ENCODE peak calls at places on chromosomes 1 and 21, in nine cellular contexts. One of them, this sample, is unnamed.
A peak's percentile ranks its signal among the peaks of the same experiment; 100 is the strongest.

GRCh38 chr1:35768350-35769187 is 1.2 kb downstream of the CLSPN start:
- DNase-seq in AG04449: no peak
- DNase-seq in astrocyte of the cerebellum: no peak
- DNase-seq in NCI-H345: no peak
- DNase-seq in HAP-1: peak; percentile 29
- DNase-seq in cardiac muscle cell: no peak
- DNase-seq in effector CD4-positive, alpha-beta T cell: no peak
- DNase-seq in HEK293T: no peak
- DNase-seq in coronary artery: no peak
- DNase-seq in this sample: no peak

GRCh38 chr1:9843576-9843945 is 19.8 kb upstream of the CLSTN1 start:
- DNase-seq in HEK293T: no peak
- DNase-seq in cardiac muscle cell: no peak
- DNase-seq in astrocyte of the cerebellum: no peak
- DNase-seq in NCI-H345: peak; percentile 96
- DNase-seq in HAP-1: no peak
- DNase-seq in coronary artery: no peak
- DNase-seq in AG04449: no peak
- DNase-seq in effector CD4-positive, alpha-beta T cell: no peak
- DNase-seq in this sample: no peak

GRCh38 chr21:44870748-44871495 is 2.6 kb downstream of the PTTG1IP start:
- DNase-seq in effector CD4-positive, alpha-beta T cell: no peak
- DNase-seq in AG04449: no peak
- DNase-seq in coronary artery: no peak
- DNase-seq in astrocyte of the cerebellum: no peak
- DNase-seq in HEK293T: no peak
- DNase-seq in HAP-1: no peak
- DNase-seq in NCI-H345: peak; percentile 25
- DNase-seq in cardiac muscle cell: no peak
- DNase-seq in this sample: no peak

GRCh38 chr1:156499194-156499702 is 1.3 kb downstream of the MEF2D start:
- DNase-seq in NCI-H345: no peak
- DNase-seq in coronary artery: no peak
- DNase-seq in AG04449: no peak
- DNase-seq in astrocyte of the cerebellum: no peak
- DNase-seq in cardiac muscle cell: no peak
- DNase-seq in HEK293T: no peak
- DNase-seq in effector CD4-positive, alpha-beta T cell: no peak
- DNase-seq in HAP-1: peak; percentile 23
- DNase-seq in this sample: no peak

GRCh38 chr1:185936641-185937040 is 202.4 kb downstream of the HMCN1 start:
- DNase-seq in astrocyte of the cerebellum: no peak
- DNase-seq in effector CD4-positive, alpha-beta T cell: no peak
- DNase-seq in NCI-H345: no peak
- DNase-seq in cardiac muscle cell: no peak
- DNase-seq in HEK293T: no peak
- DNase-seq in AG04449: no peak
- DNase-seq in coronary artery: no peak
- DNase-seq in HAP-1: no peak
- DNase-seq in this sample: no peak

GRCh38 chr1:182580736-182581135 is 8.3 kb downstream of the RNASEL start:
- DNase-seq in HEK293T: no peak
- DNase-seq in NCI-H345: no peak
- DNase-seq in AG04449: no peak
- DNase-seq in effector CD4-positive, alpha-beta T cell: no peak
- DNase-seq in astrocyte of the cerebellum: no peak
- DNase-seq in HAP-1: no peak
- DNase-seq in coronary artery: no peak
- DNase-seq in cardiac muscle cell: no peak
- DNase-seq in this sample: no peak

GRCh38 chr21:45011911-45012660 is 62.3 kb upstream of the ADARB1 start:
- DNase-seq in HEK293T: no peak
- DNase-seq in NCI-H345: no peak
- DNase-seq in effector CD4-positive, alpha-beta T cell: no peak
- DNase-seq in astrocyte of the cerebellum: peak; percentile 77
- DNase-seq in AG04449: peak; percentile 56
- DNase-seq in coronary artery: no peak
- DNase-seq in cardiac muscle cell: peak; percentile 63
- DNase-seq in HAP-1: peak; percentile 58
- DNase-seq in this sample: no peak

GRCh38 chr1:201063190-201063544 is 39.7 kb upstream of the KIF21B start:
- DNase-seq in effector CD4-positive, alpha-beta T cell: no peak
- DNase-seq in AG04449: no peak
- DNase-seq in astrocyte of the cerebellum: no peak
- DNase-seq in cardiac muscle cell: no peak
- DNase-seq in coronary artery: no peak
- DNase-seq in HAP-1: no peak
- DNase-seq in HEK293T: no peak
- DNase-seq in NCI-H345: no peak
- DNase-seq in this sample: no peak

GRCh38 chr1:19814244-19814661 is 830 bp downstream of the RNF186 start:
- DNase-seq in NCI-H345: no peak
- DNase-seq in astrocyte of the cerebellum: no peak
- DNase-seq in HAP-1: no peak
- DNase-seq in HEK293T: no peak
- DNase-seq in effector CD4-positive, alpha-beta T cell: no peak
- DNase-seq in cardiac muscle cell: no peak
- DNase-seq in AG04449: no peak
- DNase-seq in coronary artery: no peak
- DNase-seq in this sample: no peak

GRCh38 chr1:96388421-96389310 is 332.9 kb upstream of the PTBP2 start:
- DNase-seq in astrocyte of the cerebellum: peak; percentile 37
- DNase-seq in effector CD4-positive, alpha-beta T cell: no peak
- DNase-seq in AG04449: peak; percentile 10
- DNase-seq in HEK293T: no peak
- DNase-seq in coronary artery: no peak
- DNase-seq in NCI-H345: no peak
- DNase-seq in cardiac muscle cell: no peak
- DNase-seq in HAP-1: no peak
- DNase-seq in this sample: no peak

GRCh38 chr1:182962554-182963115 is 9.7 kb upstream of the SHCBP1L start:
- DNase-seq in astrocyte of the cerebellum: peak; percentile 83
- DNase-seq in coronary artery: no peak
- DNase-seq in NCI-H345: peak; percentile 83
- DNase-seq in AG04449: peak; percentile 71
- DNase-seq in cardiac muscle cell: peak; percentile 90
- DNase-seq in HAP-1: peak; percentile 83
- DNase-seq in HEK293T: peak; percentile 92
- DNase-seq in effector CD4-positive, alpha-beta T cell: no peak
- DNase-seq in this sample: peak; percentile 93

GRCh38 chr1:37288900-37289299 is 185.5 kb upstream of the ZC3H12A start:
- DNase-seq in AG04449: no peak
- DNase-seq in astrocyte of the cerebellum: no peak
- DNase-seq in effector CD4-positive, alpha-beta T cell: no peak
- DNase-seq in HAP-1: no peak
- DNase-seq in HEK293T: no peak
- DNase-seq in NCI-H345: no peak
- DNase-seq in cardiac muscle cell: no peak
- DNase-seq in coronary artery: no peak
- DNase-seq in this sample: no peak

GRCh38 chr1:201219481-201220387 is 29.1 kb downstream of the IGFN1 start:
- DNase-seq in NCI-H345: peak; percentile 49
- DNase-seq in HEK293T: no peak
- DNase-seq in cardiac muscle cell: no peak
- DNase-seq in HAP-1: no peak
- DNase-seq in astrocyte of the cerebellum: no peak
- DNase-seq in AG04449: no peak
- DNase-seq in coronary artery: peak; percentile 16
- DNase-seq in effector CD4-positive, alpha-beta T cell: no peak
- DNase-seq in this sample: no peak

GRCh38 chr1:29490204-29490934 is 254.0 kb downstream of the PTPRU start:
- DNase-seq in HAP-1: no peak
- DNase-seq in coronary artery: peak; percentile 68
- DNase-seq in HEK293T: no peak
- DNase-seq in cardiac muscle cell: no peak
- DNase-seq in AG04449: no peak
- DNase-seq in astrocyte of the cerebellum: no peak
- DNase-seq in NCI-H345: peak; percentile 58
- DNase-seq in effector CD4-positive, alpha-beta T cell: no peak
- DNase-seq in this sample: no peak

GRCh38 chr1:10918531-10918930 is 93.9 kb upstream of the TARDBP start:
- DNase-seq in HEK293T: no peak
- DNase-seq in coronary artery: no peak
- DNase-seq in AG04449: peak; percentile 37
- DNase-seq in cardiac muscle cell: no peak
- DNase-seq in HAP-1: no peak
- DNase-seq in NCI-H345: no peak
- DNase-seq in effector CD4-positive, alpha-beta T cell: no peak
- DNase-seq in astrocyte of the cerebellum: peak; percentile 86
- DNase-seq in this sample: no peak

GRCh38 chr1:150619576-150620509 is 9.6 kb downstream of the ENSA start:
- DNase-seq in coronary artery: no peak
- DNase-seq in HAP-1: no peak
- DNase-seq in cardiac muscle cell: no peak
- DNase-seq in NCI-H345: no peak
- DNase-seq in astrocyte of the cerebellum: peak; percentile 22
- DNase-seq in HEK293T: peak; percentile 62
- DNase-seq in AG04449: no peak
- DNase-seq in effector CD4-positive, alpha-beta T cell: no peak
- DNase-seq in this sample: no peak

GRCh38 chr1:185696419-185697150 is 37.6 kb upstream of the HMCN1 start:
- DNase-seq in effector CD4-positive, alpha-beta T cell: no peak
- DNase-seq in AG04449: no peak
- DNase-seq in coronary artery: no peak
- DNase-seq in HEK293T: no peak
- DNase-seq in cardiac muscle cell: no peak
- DNase-seq in astrocyte of the cerebellum: no peak
- DNase-seq in HAP-1: no peak
- DNase-seq in NCI-H345: peak; percentile 57
- DNase-seq in this sample: no peak

GRCh38 chr1:31214316-31215082 is 25.2 kb downstream of the NKAIN1 start:
- DNase-seq in astrocyte of the cerebellum: no peak
- DNase-seq in HAP-1: peak; percentile 40
- DNase-seq in cardiac muscle cell: peak; percentile 32
- DNase-seq in AG04449: no peak
- DNase-seq in HEK293T: no peak
- DNase-seq in coronary artery: no peak
- DNase-seq in effector CD4-positive, alpha-beta T cell: no peak
- DNase-seq in NCI-H345: no peak
- DNase-seq in this sample: no peak

GRCh38 chr1:199064971-199065370 is 426.1 kb downstream of the PTPRC start:
- DNase-seq in HAP-1: no peak
- DNase-seq in effector CD4-positive, alpha-beta T cell: no peak
- DNase-seq in NCI-H345: no peak
- DNase-seq in HEK293T: no peak
- DNase-seq in astrocyte of the cerebellum: no peak
- DNase-seq in cardiac muscle cell: no peak
- DNase-seq in coronary artery: no peak
- DNase-seq in AG04449: no peak
- DNase-seq in this sample: no peak

GRCh38 chr1:30412241-30413110 is 310.9 kb downstream of the MATN1 start:
- DNase-seq in coronary artery: peak; percentile 68
- DNase-seq in NCI-H345: no peak
- DNase-seq in AG04449: no peak
- DNase-seq in HEK293T: no peak
- DNase-seq in cardiac muscle cell: no peak
- DNase-seq in effector CD4-positive, alpha-beta T cell: no peak
- DNase-seq in astrocyte of the cerebellum: no peak
- DNase-seq in HAP-1: no peak
- DNase-seq in this sample: no peak

GRCh38 chr1:225500589-225501192 is 72.9 kb upstream of the LBR start:
- DNase-seq in astrocyte of the cerebellum: no peak
- DNase-seq in coronary artery: no peak
- DNase-seq in AG04449: no peak
- DNase-seq in NCI-H345: no peak
- DNase-seq in cardiac muscle cell: no peak
- DNase-seq in effector CD4-positive, alpha-beta T cell: no peak
- DNase-seq in HEK293T: no peak
- DNase-seq in HAP-1: peak; percentile 65
- DNase-seq in this sample: no peak

GRCh38 chr1:6646499-6647148 is 22.0 kb downstream of the THAP3 start:
- DNase-seq in HEK293T: peak; percentile 70
- DNase-seq in HAP-1: peak; percentile 47
- DNase-seq in coronary artery: no peak
- DNase-seq in NCI-H345: no peak
- DNase-seq in effector CD4-positive, alpha-beta T cell: no peak
- DNase-seq in astrocyte of the cerebellum: peak; percentile 15
- DNase-seq in cardiac muscle cell: peak; percentile 66
- DNase-seq in AG04449: peak; percentile 4
- DNase-seq in this sample: no peak

GRCh38 chr1:97906567-97907228 is 14.1 kb downstream of the DPYD start:
- DNase-seq in cardiac muscle cell: no peak
- DNase-seq in AG04449: peak; percentile 38
- DNase-seq in HEK293T: no peak
- DNase-seq in effector CD4-positive, alpha-beta T cell: no peak
- DNase-seq in HAP-1: no peak
- DNase-seq in NCI-H345: no peak
- DNase-seq in astrocyte of the cerebellum: peak; percentile 65
- DNase-seq in coronary artery: peak; percentile 75
- DNase-seq in this sample: no peak

GRCh38 chr1:43951021-43951985 is 4.6 kb downstream of the IPO13 start:
- DNase-seq in HEK293T: no peak
- DNase-seq in AG04449: no peak
- DNase-seq in HAP-1: no peak
- DNase-seq in astrocyte of the cerebellum: no peak
- DNase-seq in effector CD4-positive, alpha-beta T cell: no peak
- DNase-seq in NCI-H345: no peak
- DNase-seq in cardiac muscle cell: no peak
- DNase-seq in coronary artery: no peak
- DNase-seq in this sample: no peak

GRCh38 chr1:237249120-237249519 is 207.1 kb downstream of the RYR2 start:
- DNase-seq in astrocyte of the cerebellum: no peak
- DNase-seq in AG04449: no peak
- DNase-seq in effector CD4-positive, alpha-beta T cell: no peak
- DNase-seq in coronary artery: no peak
- DNase-seq in NCI-H345: no peak
- DNase-seq in HEK293T: no peak
- DNase-seq in HAP-1: no peak
- DNase-seq in cardiac muscle cell: no peak
- DNase-seq in this sample: no peak

GRCh38 chr1:53037159-53037558 is 24.9 kb upstream of the PODN start:
- DNase-seq in astrocyte of the cerebellum: no peak
- DNase-seq in NCI-H345: no peak
- DNase-seq in AG04449: no peak
- DNase-seq in effector CD4-positive, alpha-beta T cell: no peak
- DNase-seq in HEK293T: no peak
- DNase-seq in cardiac muscle cell: no peak
- DNase-seq in coronary artery: no peak
- DNase-seq in HAP-1: no peak
- DNase-seq in this sample: no peak

GRCh38 chr1:147177611-147178370 is 5.5 kb upstream of the PRKAB2 start:
- DNase-seq in AG04449: no peak
- DNase-seq in HAP-1: no peak
- DNase-seq in coronary artery: no peak
- DNase-seq in cardiac muscle cell: no peak
- DNase-seq in HEK293T: no peak
- DNase-seq in astrocyte of the cerebellum: peak; percentile 16
- DNase-seq in effector CD4-positive, alpha-beta T cell: no peak
- DNase-seq in NCI-H345: no peak
- DNase-seq in this sample: no peak

GRCh38 chr1:101463195-101463594 is 226.4 kb downstream of the S1PR1 start:
- DNase-seq in HEK293T: no peak
- DNase-seq in effector CD4-positive, alpha-beta T cell: no peak
- DNase-seq in cardiac muscle cell: no peak
- DNase-seq in AG04449: no peak
- DNase-seq in coronary artery: no peak
- DNase-seq in astrocyte of the cerebellum: no peak
- DNase-seq in HAP-1: no peak
- DNase-seq in NCI-H345: no peak
- DNase-seq in this sample: no peak

GRCh38 chr1:9248341-9249262 is 14.0 kb downstream of the H6PD start:
- DNase-seq in cardiac muscle cell: no peak
- DNase-seq in AG04449: no peak
- DNase-seq in coronary artery: no peak
- DNase-seq in astrocyte of the cerebellum: no peak
- DNase-seq in HEK293T: no peak
- DNase-seq in HAP-1: no peak
- DNase-seq in NCI-H345: no peak
- DNase-seq in effector CD4-positive, alpha-beta T cell: no peak
- DNase-seq in this sample: no peak

This sample was measured in NCI-H1048.